ENCODE peak calls at places on chromosomes 2 and 18, in four cellular contexts. T is A549, U is sigmoid colon, M is prostate gland. Z is an unnamed sample.

GRCh38 chr18:36530676-36531405 is 233.3 kb downstream of the FHOD3 start:
- DNase-seq in T (no peak), U (no peak), M (no peak), Z (no peak)

GRCh38 chr18:2644535-2644934 is 11.0 kb upstream of the SMCHD1 start:
- DNase-seq in T (no peak), U (no peak), M (no peak), Z (no peak)

GRCh38 chr2:20118051-20118450 is 66.6 kb upstream of the LAPTM4A start:
- DNase-seq in T (no peak), U (no peak), M (no peak), Z (no peak)

GRCh38 chr2:43852196-43852730 is 13.5 kb downstream of the ABCG8 start:
- DNase-seq in T (no peak), U (no peak), M (no peak), Z (no peak)

GRCh38 chr2:235526166-235526565 is 32.3 kb downstream of the AGAP1 start:
- DNase-seq in T (no peak), U (no peak), M (no peak), Z (no peak)

GRCh38 chr2:69083126-69083733 is 70.3 kb downstream of the ANTXR1 start:
- DNase-seq in T (peak), U (no peak), M (no peak), Z (no peak)

GRCh38 chr2:102103992-102104871 is 38.3 kb upstream of the IL1R1 start:
- DNase-seq in T (no peak), U (peak), M (peak), Z (no peak)

GRCh38 chr2:147551331-147551730 is 293.5 kb upstream of the ACVR2A start:
- DNase-seq in T (no peak), U (no peak), M (no peak), Z (no peak)

GRCh38 chr2:100643906-100644501 is 81.2 kb downstream of the PDCL3 start:
- DNase-seq in T (no peak), U (no peak), M (no peak), Z (no peak)

GRCh38 chr2:167550448-167550847 is 662.2 kb downstream of the XIRP2 start:
- DNase-seq in T (peak), U (no peak), M (no peak), Z (peak)

GRCh38 chr2:191565647-191566198 is 112.2 kb upstream of the NABP1 start:
- DNase-seq in T (no peak), U (no peak), M (no peak), Z (no peak)

GRCh38 chr2:188430705-188431104 is 139.0 kb downstream of the GULP1 start:
- DNase-seq in T (no peak), U (no peak), M (no peak), Z (no peak)

GRCh38 chr2:2229898-2230817 is 100.9 kb downstream of the MYT1L start:
- DNase-seq in T (no peak), U (no peak), M (no peak), Z (no peak)

GRCh38 chr18:23258566-23259265 is 123.4 kb downstream of the CABLES1 start:
- DNase-seq in T (no peak), U (no peak), M (no peak), Z (no peak)

GRCh38 chr18:3058328-3059191 is 45.6 kb upstream of the LPIN2 start:
- DNase-seq in T (no peak), U (no peak), M (no peak), Z (no peak)

GRCh38 chr2:102142829-102143449 is 393 bp downstream of the IL1R1 start:
- DNase-seq in T (peak), U (peak), M (no peak), Z (no peak)

GRCh38 chr18:28177828-28178635 is 1.1 kb upstream of the CDH2 start:
- DNase-seq in T (peak), U (no peak), M (peak), Z (no peak)

GRCh38 chr18:24679062-24679461 is 218.6 kb downstream of the HRH4 start:
- DNase-seq in T (no peak), U (no peak), M (no peak), Z (no peak)

GRCh38 chr2:82735336-82735735 is 1723.7 kb downstream of the SUCLG1 start:
- DNase-seq in T (no peak), U (no peak), M (no peak), Z (no peak)

GRCh38 chr18:50356036-50356945 is 18.6 kb upstream of the SKA1 start:
- DNase-seq in T (no peak), U (no peak), M (no peak), Z (peak)

GRCh38 chr2:33266467-33266866 is 210.0 kb upstream of the RASGRP3 start:
- DNase-seq in T (no peak), U (no peak), M (no peak), Z (no peak)

GRCh38 chr2:17757321-17757720 is 3.4 kb downstream of the GEN1 start:
- DNase-seq in T (no peak), U (no peak), M (no peak), Z (no peak)

GRCh38 chr2:190528521-190529001 is 6.0 kb downstream of the NEMP2 start:
- DNase-seq in T (no peak), U (no peak), M (no peak), Z (no peak)

GRCh38 chr2:157787364-157787938 is 88.7 kb downstream of the ACVR1 start:
- DNase-seq in T (no peak), U (no peak), M (no peak), Z (no peak)

GRCh38 chr2:74833418-74834233 is at the start of gene HK2:
- DNase-seq in T (peak), U (peak), M (peak), Z (peak)

GRCh38 chr2:208265371-208265806 is 666 bp upstream of the PIKFYVE start:
- DNase-seq in T (peak), U (no peak), M (no peak), Z (no peak)

GRCh38 chr2:128237081-128237534 is 81.6 kb downstream of the HS6ST1 start:
- DNase-seq in T (no peak), U (no peak), M (no peak), Z (no peak)

GRCh38 chr2:46198164-46198883 is 98.9 kb upstream of the EPAS1 start:
- DNase-seq in T (no peak), U (no peak), M (no peak), Z (no peak)

GRCh38 chr2:110099036-110099420 is 16.6 kb downstream of the MALL start:
- DNase-seq in T (no peak), U (no peak), M (no peak), Z (no peak)

GRCh38 chr2:112884869-112885502 is 26.0 kb upstream of the IL37 start:
- DNase-seq in T (peak), U (no peak), M (no peak), Z (peak)

GRCh38 chr2:23378496-23378895 is 6.5 kb upstream of the KLHL29 start:
- DNase-seq in T (no peak), U (no peak), M (no peak), Z (no peak)

DNA sequence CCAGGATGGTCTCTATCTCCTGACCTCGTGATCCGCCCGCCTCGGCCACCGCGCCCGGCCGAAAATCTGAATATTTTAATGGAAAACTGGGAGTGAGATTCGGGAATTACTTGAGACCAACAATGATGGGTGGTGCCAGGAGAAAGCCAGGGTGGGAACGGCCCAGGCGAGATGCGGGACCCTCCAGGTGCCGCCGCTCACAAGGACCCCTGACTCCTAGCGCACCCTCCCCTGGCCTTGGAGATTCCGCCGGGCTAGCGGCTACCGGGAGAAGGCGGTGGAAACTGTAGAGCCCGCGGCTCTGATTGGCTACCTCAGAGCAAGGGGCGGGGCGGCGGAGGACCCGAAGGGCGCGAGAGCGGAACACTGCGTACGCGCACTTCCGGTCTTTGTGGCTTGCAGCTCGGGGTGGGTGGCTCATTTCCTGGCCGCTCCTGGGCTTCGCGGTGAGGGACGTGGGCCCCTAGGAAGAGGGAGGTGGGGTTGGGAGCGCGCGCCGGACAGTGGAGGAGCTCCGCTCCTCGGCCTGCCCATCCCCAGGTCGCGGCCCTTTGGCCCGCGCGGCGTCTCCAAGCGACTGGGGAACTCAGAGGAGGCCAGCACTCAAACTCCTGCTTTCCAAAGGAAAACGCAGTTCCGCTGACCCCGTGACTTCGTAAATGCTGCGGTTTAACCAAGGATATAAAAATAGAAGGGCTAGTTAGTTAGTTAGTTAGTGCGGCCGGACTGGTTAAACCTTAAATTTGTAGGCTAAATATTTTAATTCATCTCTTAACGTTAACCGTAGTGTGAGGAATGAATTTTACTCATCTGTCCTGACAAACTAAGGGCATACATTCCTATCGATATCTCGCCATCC is at the start of gene ZNF397:
- DNase-seq in T (peak), U (peak), M (peak), Z (peak)
- TF ChIP-seq POLR2A in T (peak), U (peak), M (peak), Z (peak)

GRCh38 chr18:55489742-55490055 is 98.3 kb downstream of the TCF4 start:
- DNase-seq in T (no peak), U (no peak), M (no peak), Z (no peak)
- TF ChIP-seq POLR2A in T (no peak), U (no peak), M (no peak), Z (no peak)

GRCh38 chr2:96699621-96700020 is 40.2 kb downstream of the LMAN2L start:
- DNase-seq in T (no peak), U (peak), M (no peak), Z (no peak)
- TF ChIP-seq POLR2A in T (no peak), U (no peak), M (no peak), Z (no peak)

GRCh38 chr18:9100796-9101195 is 1.7 kb upstream of the NDUFV2 start:
- DNase-seq in T (no peak), U (no peak), M (no peak), Z (no peak)

GRCh38 chr18:9104244-9104901 is 1.9 kb downstream of the NDUFV2 start:
- DNase-seq in T (no peak), U (no peak), M (no peak), Z (no peak)

GRCh38 chr18:9101730-9102390 is 639 bp upstream of the NDUFV2 start:
- DNase-seq in T (peak), U (no peak), M (no peak), Z (peak)

GRCh38 chr18:9103488-9103887 is 989 bp downstream of the NDUFV2 start:
- DNase-seq in T (no peak), U (no peak), M (no peak), Z (no peak)

DNA sequence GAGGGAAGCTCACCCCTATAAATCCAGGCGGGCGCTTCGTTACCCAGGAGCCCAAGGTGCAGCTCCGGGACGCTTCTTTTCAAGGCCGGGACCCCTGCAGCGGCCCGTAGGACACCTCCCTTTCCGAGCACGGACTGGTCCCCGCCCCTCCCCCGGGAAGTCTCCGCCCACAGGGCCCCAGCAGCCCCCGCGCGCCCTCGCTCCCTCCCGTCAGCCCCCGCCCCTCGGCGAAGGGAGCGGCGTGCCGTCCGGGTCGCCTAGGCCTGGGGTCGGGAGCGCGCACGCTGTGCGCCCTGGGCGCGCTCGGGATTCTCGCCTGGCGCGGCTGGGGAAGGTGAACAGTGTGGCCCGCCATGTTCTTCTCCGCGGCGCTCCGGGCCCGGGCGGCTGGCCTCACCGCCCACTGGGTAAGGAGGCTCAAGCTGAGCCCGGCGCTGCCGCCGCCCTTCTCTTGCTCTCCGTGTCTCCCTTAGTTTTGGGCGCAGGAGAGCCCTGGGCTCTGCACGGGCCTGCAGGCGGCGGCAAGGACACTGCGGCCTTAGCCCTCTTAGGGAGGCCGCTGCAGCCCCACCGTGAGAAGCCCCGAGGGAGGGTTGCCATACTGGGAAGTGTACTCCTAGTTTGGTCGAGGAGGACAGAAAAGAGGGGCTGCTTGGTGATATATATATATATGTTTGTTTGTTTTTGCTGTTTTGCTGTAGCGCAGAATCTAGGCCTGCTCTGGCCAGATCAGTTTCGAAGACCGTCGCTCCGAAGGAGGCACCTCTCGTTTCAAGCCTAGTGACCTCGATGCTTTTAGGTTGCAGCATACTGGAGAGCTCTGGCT is at the start of gene NDUFV2:
- DNase-seq in T (peak), U (peak), M (peak), Z (peak)
- TF ChIP-seq POLR2A in T (peak), U (peak), M (peak), Z (peak)

GRCh38 chr2:238810321-238810720 is 37.6 kb upstream of the TWIST2 start:
- DNase-seq in T (no peak), U (no peak), M (no peak), Z (no peak)
- TF ChIP-seq POLR2A in T (no peak), U (no peak), M (no peak), Z (no peak)

DNA sequence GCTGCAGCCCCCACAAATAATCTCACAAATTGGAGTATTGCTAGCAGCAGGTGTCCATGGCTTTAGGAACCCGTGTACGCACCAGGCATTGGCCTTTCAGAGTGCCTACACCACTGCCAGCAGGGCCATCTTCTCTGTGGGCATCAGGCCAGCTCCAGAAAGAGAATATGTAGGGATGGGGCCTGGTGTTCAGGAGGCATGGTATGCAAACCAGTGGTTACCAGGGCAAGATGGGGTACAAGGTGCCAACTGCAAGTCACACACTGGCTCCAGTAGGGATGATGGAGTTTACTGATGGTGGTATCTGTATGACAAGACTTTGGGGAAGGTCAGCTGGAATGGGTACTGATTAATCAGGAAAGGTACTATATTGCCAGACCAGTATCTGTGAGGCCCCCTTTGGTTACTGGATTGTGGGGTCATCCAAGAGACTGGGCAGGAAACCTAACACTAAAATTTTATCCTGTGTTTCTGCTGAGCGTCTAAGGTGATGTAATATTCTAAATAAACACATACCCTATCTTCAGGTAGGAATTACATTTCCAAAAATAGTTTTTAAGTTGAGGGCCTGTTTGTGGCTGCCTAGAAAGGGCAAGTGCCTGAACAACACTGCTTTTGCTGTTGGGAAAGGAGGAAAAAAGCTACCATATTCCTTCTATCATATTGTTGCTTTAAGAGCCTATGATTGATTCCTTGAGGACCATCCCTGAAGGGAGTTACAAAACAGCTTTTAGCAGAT is 9.0 kb downstream of the CNOT9 start:
- DNase-seq in T (no peak), U (no peak), M (no peak), Z (no peak)
- TF ChIP-seq POLR2A in T (no peak), U (no peak), M (no peak), Z (no peak)

GRCh38 chr2:38751043-38751846 is at the start of gene SRSF7:
- DNase-seq in T (peak), U (peak), M (peak), Z (peak)

GRCh38 chr2:38750793-38751042 is 443 bp downstream of the SRSF7 start:
- DNase-seq in T (peak), U (peak), M (peak), Z (no peak)

GRCh38 chr2:38751847-38752410 is 768 bp upstream of the SRSF7 start:
- DNase-seq in T (peak), U (no peak), M (no peak), Z (no peak)

GRCh38 chr2:38748857-38749804 is 2.0 kb downstream of the SRSF7 start:
- DNase-seq in T (no peak), U (no peak), M (no peak), Z (no peak)

GRCh38 chr2:38750011-38750792 is 959 bp downstream of the SRSF7 start:
- DNase-seq in T (no peak), U (peak), M (peak), Z (no peak)
- TF ChIP-seq POLR2A in T (peak), U (peak), M (peak), Z (no peak)

GRCh38 chr2:55917713-55918390 is 5.7 kb downstream of the EFEMP1 start:
- DNase-seq in T (no peak), U (no peak), M (no peak), Z (no peak)
- TF ChIP-seq POLR2A in T (no peak), U (no peak), M (no peak), Z (no peak)